ENCODE peak calls at places on chromosomes 5 and 9, in eight cellular contexts. K, R, L, O, H, Y, T and Q are unnamed samples.

GRCh38 chr5:100772011-100772410 is 131.1 kb downstream of the ST8SIA4 start:
- DNase-seq in K (no peak), R (no peak), L (peak; percentile 3), O (no peak), H (no peak), Y (no peak), T (no peak), Q (no peak)

GRCh38 chr9:36716496-36716895 is 143.8 kb downstream of the MELK start:
- DNase-seq in K (no peak), R (no peak), L (no peak), O (no peak), H (no peak), Y (no peak), T (no peak), Q (no peak)

GRCh38 chr5:128684951-128685350 is 146.9 kb upstream of the FBN2 start:
- DNase-seq in K (no peak), R (no peak), L (no peak), O (no peak), H (no peak), Y (no peak), T (peak; percentile 48), Q (no peak)

GRCh38 chr5:143249851-143250250 is 153.6 kb downstream of the NR3C1 start:
- DNase-seq in K (no peak), R (no peak), L (no peak), O (no peak), H (no peak), Y (no peak), T (no peak), Q (no peak)

GRCh38 chr9:71928376-71928775 is 16.9 kb downstream of the C9orf85 start:
- DNase-seq in K (no peak), R (no peak), L (no peak), O (no peak), H (no peak), Y (no peak), T (peak; percentile 70), Q (no peak)

GRCh38 chr5:68418230-68418629 is 202.7 kb downstream of the PIK3R1 start:
- DNase-seq in K (no peak), R (no peak), L (no peak), O (no peak), H (no peak), Y (no peak), T (peak; percentile 62), Q (no peak)

GRCh38 chr5:55850839-55851674 is at the start of gene IL31RA:
- DNase-seq in K (no peak), R (no peak), L (no peak), O (no peak), H (no peak), Y (no peak), T (peak; percentile 89), Q (no peak)

GRCh38 chr9:123893831-123894460 is 36.0 kb downstream of the DENND1A start:
- DNase-seq in K (no peak), R (no peak), L (no peak), O (no peak), H (no peak), Y (no peak), T (peak; percentile 79), Q (no peak)

GRCh38 chr5:171520300-171521170 is 101.1 kb downstream of the FGF18 start:
- DNase-seq in K (no peak), R (no peak), L (no peak), O (no peak), H (no peak), Y (no peak), T (peak; percentile 50), Q (no peak)

GRCh38 chr9:92706218-92706940 is 36.4 kb upstream of the IPPK start:
- DNase-seq in K (no peak), R (no peak), L (no peak), O (no peak), H (no peak), Y (peak; percentile 37), T (peak; percentile 33), Q (peak; percentile 59)

GRCh38 chr5:174190073-174190675 is 144.7 kb downstream of the NSG2 start:
- DNase-seq in K (no peak), R (no peak), L (no peak), O (no peak), H (no peak), Y (no peak), T (no peak), Q (no peak)

GRCh38 chr5:76682395-76682794 is 33.5 kb upstream of the F2R start:
- DNase-seq in K (no peak), R (no peak), L (no peak), O (no peak), H (no peak), Y (no peak), T (peak; percentile 57), Q (no peak)

GRCh38 chr5:151095341-151096000 is 14.6 kb upstream of the TNIP1 start:
- DNase-seq in K (no peak), R (no peak), L (no peak), O (no peak), H (no peak), Y (no peak), T (peak; percentile 33), Q (no peak)

GRCh38 chr9:81871695-81872094 is 56.5 kb upstream of the SPATA31D4 start:
- DNase-seq in K (no peak), R (no peak), L (no peak), O (no peak), H (no peak), Y (no peak), T (peak; percentile 78), Q (no peak)

GRCh38 chr5:56402273-56403223 is 169.4 kb upstream of the ANKRD55 start:
- DNase-seq in K (no peak), R (no peak), L (no peak), O (no peak), H (peak; percentile 17), Y (no peak), T (no peak), Q (no peak)

GRCh38 chr5:64301566-64301965 is 135.9 kb downstream of the RNF180 start:
- DNase-seq in K (no peak), R (no peak), L (no peak), O (no peak), H (no peak), Y (no peak), T (peak; percentile 17), Q (no peak)

GRCh38 chr5:145260670-145261069 is 574.5 kb downstream of the PRELID2 start:
- DNase-seq in K (no peak), R (no peak), L (no peak), O (no peak), H (no peak), Y (no peak), T (no peak), Q (no peak)

GRCh38 chr5:32960340-32961065 is 249.4 kb downstream of the NPR3 start:
- DNase-seq in K (no peak), R (no peak), L (no peak), O (no peak), H (no peak), Y (no peak), T (peak; percentile 10), Q (no peak)

GRCh38 chr9:21692390-21692789 is 110.0 kb upstream of the MTAP start:
- DNase-seq in K (no peak), R (no peak), L (no peak), O (no peak), H (no peak), Y (no peak), T (no peak), Q (no peak)

GRCh38 chr5:104312481-104312880 is 749.9 kb upstream of the NUDT12 start:
- DNase-seq in K (no peak), R (no peak), L (no peak), O (no peak), H (no peak), Y (no peak), T (no peak), Q (no peak)

GRCh38 chr5:73654171-73654811 is 28.3 kb downstream of the ARHGEF28 start:
- DNase-seq in K (no peak), R (no peak), L (no peak), O (no peak), H (peak; percentile 2), Y (no peak), T (peak; percentile 61), Q (no peak)